ENCODE peak calls at places on chromosome 17, in eight cellular contexts. C is RWPE2, F is neural progenitor cell, H is small intestine, B is lower lobe of right lung, D is ovary, W is thoracic aorta, X is transverse colon. J is an unnamed sample. For H3K4me1, the result is how much of the 10 kb centered on the place peaks cover.

GRCh38 chr17:80284631-80285030 is 24.0 kb downstream of the RNF213 start:
- DNase-seq in B (peak), X (no peak), H (no peak), W (no peak), F (peak), C (no peak), D (no peak), J (no peak)

GRCh38 chr17:40319651-40320550 is 10.9 kb downstream of the RARA start:
- DNase-seq in X (peak), W (no peak), F (no peak), B (peak), C (peak), H (no peak), D (no peak), J (peak)

GRCh38 chr17:21452377-21453143 is 76.4 kb downstream of the KCNJ12 start:
- DNase-seq in B (peak), D (peak), C (no peak), W (no peak), F (peak), X (peak), H (peak), J (no peak)

GRCh38 chr17:32267690-32268205 is 2.1 kb downstream of the RHBDL3 start:
- DNase-seq in X (no peak), C (no peak), H (no peak), B (peak), D (no peak), F (peak), W (no peak), J (no peak)

GRCh38 chr17:76191891-76192290 is 48.4 kb downstream of the RNF157 start:
- DNase-seq in W (no peak), D (no peak), B (no peak), X (no peak), C (no peak), F (no peak), H (peak), J (peak)

GRCh38 chr17:38658741-38659345 is 15.9 kb downstream of the EPOP start:
- DNase-seq in W (no peak), H (no peak), X (no peak), C (no peak), F (no peak), B (peak), D (no peak), J (no peak)

GRCh38 chr17:16521070-16521727 is 29.2 kb upstream of the LRRC75A start:
- DNase-seq in H (peak), F (peak), W (no peak), C (no peak), X (peak), B (peak), D (peak), J (peak)

GRCh38 chr17:56912105-56912999 is 1.5 kb downstream of the TRIM25 start:
- DNase-seq in X (peak), B (no peak), F (no peak), C (no peak), D (peak), H (peak), W (no peak), J (no peak)

GRCh38 chr17:82883461-82884031 is 43.7 kb upstream of the ZNF750 start:
- DNase-seq in H (no peak), W (no peak), C (no peak), X (no peak), D (no peak), B (no peak), F (no peak), J (no peak)

GRCh38 chr17:51597340-51597739 is 337.0 kb downstream of the UTP18 start:
- DNase-seq in D (no peak), C (no peak), X (no peak), W (no peak), B (no peak), H (no peak), F (no peak), J (no peak)

GRCh38 chr17:11996722-11997146 is 541 bp downstream of the ZNF18 start:
- DNase-seq in X (peak), F (no peak), W (peak), H (peak), C (no peak), B (no peak), D (no peak), J (no peak)

GRCh38 chr17:71071041-71071440 is 901.7 kb downstream of the KCNJ2 start:
- DNase-seq in X (no peak), W (no peak), C (no peak), H (no peak), D (no peak), B (no peak), F (no peak), J (no peak)

GRCh38 chr17:40241435-40241834 is 22.3 kb downstream of the WIPF2 start:
- DNase-seq in F (no peak), X (no peak), C (no peak), W (no peak), B (no peak), H (no peak), D (no peak), J (no peak)

GRCh38 chr17:57468932-57469775 is 212.8 kb downstream of the MSI2 start:
- DNase-seq in B (no peak), X (no peak), D (no peak), C (no peak), H (no peak), W (no peak), F (no peak), J (no peak)

GRCh38 chr17:82684207-82684903 is 14.1 kb downstream of the RAB40B start:
- DNase-seq in H (peak), W (no peak), D (no peak), C (peak), B (no peak), X (peak), F (no peak), J (no peak)

GRCh38 chr17:52420555-52421078 is 262.1 kb upstream of the CA10 start:
- DNase-seq in B (no peak), W (no peak), D (no peak), X (no peak), F (no peak), H (no peak), C (no peak), J (no peak)

GRCh38 chr17:38507436-38507835 is 79.2 kb downstream of the ARHGAP23 start:
- DNase-seq in D (no peak), W (no peak), C (no peak), X (no peak), H (no peak), F (peak), B (no peak), J (no peak)

GRCh38 chr17:39357488-39357887 is 43.9 kb downstream of the FBXL20 start:
- DNase-seq in D (no peak), B (no peak), C (no peak), F (no peak), H (peak), W (no peak), X (no peak), J (no peak)

GRCh38 chr17:41976142-41976768 is 9.7 kb downstream of the CNP start:
- DNase-seq in D (peak), H (no peak), B (peak), C (no peak), W (no peak), F (no peak), X (no peak), J (no peak)

GRCh38 chr17:55818451-55819375 is 67.9 kb downstream of the PCTP start:
- DNase-seq in H (no peak), B (no peak), C (no peak), F (no peak), W (no peak), X (no peak), D (no peak), J (no peak)

GRCh38 chr17:72388765-72389473 is 268.1 kb downstream of the SOX9 start:
- DNase-seq in X (no peak), H (no peak), W (no peak), D (no peak), F (no peak), B (no peak), C (peak), J (no peak)

GRCh38 chr17:32161506-32162365 is 19.4 kb downstream of the RHOT1 start:
- DNase-seq in H (peak), X (peak), F (no peak), C (no peak), B (no peak), W (no peak), D (no peak), J (no peak)

GRCh38 chr17:52606098-52606497 is 447.6 kb upstream of the CA10 start:
- DNase-seq in X (no peak), F (no peak), H (no peak), B (no peak), W (no peak), C (no peak), D (no peak), J (no peak)

GRCh38 chr17:81909231-81909630 is 2.0 kb downstream of the PCYT2 start:
- DNase-seq in H (no peak), W (no peak), D (no peak), F (no peak), C (no peak), B (no peak), X (no peak), J (no peak)

GRCh38 chr17:5560361-5560988 is 23.8 kb downstream of the NLRP1 start:
- DNase-seq in D (no peak), H (no peak), W (no peak), F (no peak), C (no peak), X (no peak), B (no peak), J (no peak)

GRCh38 chr17:49850772-49851386 is 3.0 kb upstream of the TAC4 start:
- DNase-seq in W (no peak), B (no peak), X (no peak), H (no peak), D (no peak), C (no peak), F (peak), J (no peak)

DNA sequence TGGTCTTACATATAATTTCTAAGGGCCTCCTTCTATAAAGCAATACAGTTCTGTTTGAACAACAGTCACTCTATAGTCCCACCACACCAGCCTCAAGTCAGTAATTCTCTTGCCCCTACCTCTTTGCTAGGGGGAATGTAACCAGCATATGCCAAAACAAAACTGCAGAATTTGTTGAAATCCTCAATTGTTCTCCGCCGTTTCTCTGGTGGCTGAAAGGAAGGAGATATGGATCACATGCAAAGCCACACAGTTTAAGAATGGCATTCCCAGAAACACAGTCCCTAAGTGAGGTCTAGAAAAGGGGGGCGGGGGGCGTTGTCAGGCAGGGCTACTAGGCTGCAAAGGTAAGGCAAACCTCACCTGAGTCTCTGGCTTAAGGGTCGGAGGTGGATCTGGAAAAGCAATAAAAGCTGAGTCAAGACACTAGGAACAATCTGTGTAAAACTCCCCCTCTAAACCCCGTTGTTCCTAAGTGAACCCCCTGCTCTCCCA is 1.9 kb downstream of the PHF23 start:
- DNase-seq in C (no peak), X (no peak), F (no peak), D (no peak), H (no peak), W (no peak), B (no peak), J (no peak)
- H3K4me1 ChIP-seq in C (under half), X (half or more), F (under half), D (under half), H (under half), W (under half), B (half or more), J (half or more)

GRCh38 chr17:45316271-45317112 is at the start of gene MAP3K14:
- DNase-seq in B (peak), F (peak), W (no peak), D (peak), H (peak), X (peak), C (no peak), J (peak)

GRCh38 chr17:45315583-45316270 is 1.1 kb downstream of the MAP3K14 start:
- DNase-seq in F (no peak), H (peak), X (no peak), C (no peak), W (no peak), D (no peak), B (no peak), J (no peak)

GRCh38 chr17:45313927-45314760 is 2.7 kb downstream of the MAP3K14 start:
- DNase-seq in W (no peak), X (no peak), B (no peak), F (no peak), C (no peak), D (no peak), H (no peak), J (no peak)

GRCh38 chr17:45313419-45313771 is 3.4 kb downstream of the MAP3K14 start:
- DNase-seq in W (no peak), F (no peak), C (no peak), B (no peak), D (no peak), H (peak), X (no peak), J (no peak)

DNA sequence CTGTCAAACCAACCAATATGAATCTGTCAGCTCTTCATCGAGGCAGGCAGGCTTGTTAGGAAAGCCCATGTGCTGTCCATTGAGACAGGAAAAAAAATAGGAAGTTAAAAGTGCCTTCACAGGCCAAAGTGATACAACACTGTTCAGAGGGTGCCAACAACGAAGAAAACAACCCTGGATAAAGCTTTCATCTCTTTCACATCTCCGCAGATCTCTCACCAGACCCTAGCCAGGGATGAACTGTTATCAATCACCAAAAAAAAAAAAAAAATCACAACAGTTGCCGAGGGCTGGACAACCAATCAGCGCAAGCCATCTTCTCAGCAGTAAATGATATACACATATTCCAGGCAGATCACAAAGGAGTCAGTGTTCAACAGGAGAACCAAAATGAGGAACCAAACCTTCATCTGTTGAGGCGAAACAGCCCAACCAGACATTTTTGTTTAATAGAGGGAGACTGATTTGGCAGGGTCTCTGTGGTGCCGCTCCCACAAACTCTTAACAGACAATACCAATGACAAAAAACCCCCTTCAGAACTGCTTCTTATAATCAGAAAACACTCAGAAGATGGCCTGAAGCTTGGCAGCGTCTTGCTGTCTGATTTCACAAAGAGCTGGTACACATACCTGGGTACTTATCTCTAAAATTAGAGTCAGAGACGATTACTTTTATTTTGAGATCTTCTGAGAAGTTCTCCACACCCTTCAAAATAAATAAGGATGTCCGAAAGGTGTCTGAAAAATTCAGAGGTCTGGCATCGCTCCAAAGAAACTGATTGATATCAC is 1.9 kb downstream of the MAP3K14 start:
- DNase-seq in B (no peak), C (no peak), D (no peak), H (peak), X (no peak), F (no peak), W (no peak), J (no peak)
- H3K4me1 ChIP-seq in B (half or more), C (half or more), D (under half), H (under half), X (half or more), F (under half), W (half or more), J (half or more)

GRCh38 chr17:4247981-4248388 is 15.8 kb downstream of the ANKFY1 start:
- DNase-seq in C (peak), F (no peak), X (peak), B (peak), D (no peak), H (peak), W (no peak), J (no peak)

GRCh38 chr17:4249452-4250029 is 14.2 kb downstream of the ANKFY1 start:
- DNase-seq in C (no peak), W (no peak), F (peak), B (no peak), X (no peak), D (no peak), H (peak), J (no peak)

GRCh38 chr17:4247361-4247980 is 16.3 kb downstream of the ANKFY1 start:
- DNase-seq in B (no peak), W (no peak), C (no peak), F (no peak), D (no peak), X (peak), H (peak), J (no peak)

GRCh38 chr17:4248504-4249277 is 15.1 kb downstream of the ANKFY1 start:
- DNase-seq in C (no peak), D (no peak), W (no peak), X (no peak), B (no peak), F (no peak), H (no peak), J (no peak)

GRCh38 chr17:4246674-4247073 is 17.1 kb downstream of the ANKFY1 start:
- DNase-seq in W (no peak), B (no peak), H (no peak), X (no peak), C (no peak), D (no peak), F (no peak), J (no peak)
- H3K4me1 ChIP-seq in W (under half), B (under half), H (under half), X (under half), C (under half), D (under half), F (under half), J (under half)

GRCh38 chr17:74756891-74757290 is 8.5 kb downstream of the NHERF1 start:
- DNase-seq in C (no peak), D (no peak), B (no peak), H (no peak), X (no peak), F (no peak), W (no peak), J (no peak)

GRCh38 chr17:74754832-74755231 is 6.4 kb downstream of the NHERF1 start:
- DNase-seq in W (no peak), X (no peak), H (peak), B (no peak), F (no peak), D (no peak), C (no peak), J (no peak)

GRCh38 chr17:74757502-74757901 is 9.1 kb downstream of the NHERF1 start:
- DNase-seq in C (no peak), H (peak), X (peak), D (no peak), F (no peak), W (no peak), B (no peak), J (no peak)

GRCh38 chr17:74752822-74753401 is 4.5 kb downstream of the NHERF1 start:
- DNase-seq in B (no peak), H (peak), F (no peak), D (no peak), C (no peak), W (no peak), X (peak), J (no peak)

DNA sequence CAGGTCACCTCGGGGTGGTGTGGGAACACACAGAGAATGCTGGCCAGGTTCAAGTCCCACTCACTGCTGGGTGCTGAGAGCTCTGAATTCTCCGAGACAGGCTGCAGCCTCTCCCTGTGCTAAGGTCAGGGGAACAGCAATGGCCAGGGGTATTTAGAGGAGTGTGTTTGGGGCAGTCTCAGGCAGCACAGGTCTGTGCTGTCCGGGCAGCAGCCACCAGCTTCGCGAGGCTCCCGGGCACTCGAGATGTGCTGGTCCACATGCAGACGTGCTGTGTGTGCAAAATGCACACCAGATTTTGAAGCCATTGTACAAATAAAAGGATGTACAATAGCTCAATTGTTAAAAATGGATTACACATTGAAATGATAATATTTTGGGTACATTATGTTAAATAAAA is 7.1 kb downstream of the NHERF1 start:
- DNase-seq in H (no peak), F (no peak), D (no peak), X (no peak), C (no peak), B (no peak), W (no peak), J (no peak)
- H3K4me1 ChIP-seq in H (under half), F (half or more), D (under half), X (half or more), C (under half), B (half or more), W (under half), J (half or more)

GRCh38 chr17:36934144-36934758 is 3.0 kb upstream of the LHX1 start:
- DNase-seq in F (peak), C (peak), W (no peak), B (no peak), H (no peak), X (no peak), D (no peak), J (no peak)

GRCh38 chr17:36937001-36937960 is at the start of gene LHX1:
- DNase-seq in D (no peak), W (no peak), H (no peak), C (no peak), F (peak), B (no peak), X (no peak), J (no peak)

GRCh38 chr17:36934759-36935630 is 2.3 kb upstream of the LHX1 start:
- DNase-seq in W (no peak), C (peak), H (no peak), B (no peak), X (no peak), D (no peak), F (peak), J (no peak)

GRCh38 chr17:36936455-36936934 is 780 bp upstream of the LHX1 start:
- DNase-seq in C (no peak), H (no peak), D (no peak), X (no peak), W (no peak), F (peak), B (no peak), J (no peak)

DNA sequence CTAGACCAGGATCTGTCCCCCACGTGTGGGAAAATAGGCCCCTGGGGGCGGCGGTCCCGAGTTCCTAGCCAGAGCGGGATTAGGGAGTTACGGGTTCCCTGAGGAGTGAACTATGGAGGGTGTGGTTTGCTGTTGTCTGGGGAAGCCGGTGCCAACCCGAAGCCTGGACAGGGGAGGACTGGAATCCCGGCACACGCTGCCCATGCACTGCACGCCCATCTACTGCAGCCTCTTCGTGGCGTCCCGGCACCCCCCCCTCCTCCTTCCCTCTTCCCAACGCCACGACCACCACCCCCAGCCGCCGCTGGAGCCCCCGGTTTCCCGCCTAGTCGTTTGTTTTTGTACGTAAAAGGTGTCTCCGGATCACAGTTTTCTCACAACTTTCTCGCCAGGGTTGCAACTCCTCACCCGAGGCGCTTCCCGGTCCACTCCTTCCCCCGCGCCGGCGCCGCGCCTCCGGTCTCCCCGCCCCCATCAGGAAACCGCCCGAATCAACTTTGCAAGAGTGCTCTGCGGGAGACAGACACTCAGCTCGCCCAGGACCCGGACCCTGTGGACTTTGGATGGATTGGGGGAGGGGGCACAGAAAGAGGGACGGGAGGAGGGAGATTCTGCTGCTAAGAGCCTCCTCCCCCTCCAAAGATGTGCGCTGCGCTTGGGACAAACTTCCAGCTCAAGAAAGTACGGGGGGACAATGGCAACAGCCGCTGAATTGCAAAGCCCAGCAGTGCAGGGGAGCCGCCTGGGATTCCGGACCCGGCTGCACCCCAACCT is 1.4 kb upstream of the LHX1 start:
- DNase-seq in F (peak), C (no peak), D (no peak), H (peak), X (no peak), W (no peak), B (no peak), J (no peak)
- H3K4me1 ChIP-seq in F (half or more), C (under half), D (under half), H (under half), X (half or more), W (under half), B (half or more), J (half or more)